ENCODE peak calls at places on chromosomes 4 and X, in seven cellular contexts. Y is stomach, A is ovary, T is heart left ventricle, N is upper lobe of left lung, I is A549, E is vagina. P is an unnamed sample.
A peak's percentile ranks its signal among the peaks of the same experiment; 100 is the strongest.

GRCh38 chr4:173748353-173748752 is 218.3 kb upstream of the HAND2 start:
- DNase-seq in T (no peak), A (no peak), I (no peak), E (no peak), N (no peak), Y (no peak), P (no peak)

GRCh38 chrX:85024044-85024443 is 20.4 kb downstream of the APOOL start:
- DNase-seq in I (no peak), T (no peak), N (no peak), E (no peak), A (no peak), Y (no peak), P (no peak)

GRCh38 chr4:103375278-103375677 is 177.1 kb upstream of the CENPE start:
- DNase-seq in E (no peak), Y (no peak), T (no peak), A (no peak), I (no peak), N (no peak), P (no peak)

GRCh38 chr4:145234086-145234694 is 53.8 kb upstream of the OTUD4 start:
- DNase-seq in E (no peak), T (no peak), N (peak; percentile 51), I (peak; percentile 22), A (no peak), Y (peak; percentile 59), P (no peak)

GRCh38 chrX:38214551-38214950 is 6.1 kb downstream of the SRPX start:
- DNase-seq in E (no peak), Y (no peak), I (no peak), T (no peak), N (no peak), A (no peak), P (no peak)

GRCh38 chr4:30605616-30606015 is 114.6 kb upstream of the PCDH7 start:
- DNase-seq in E (no peak), A (no peak), I (no peak), T (no peak), N (no peak), Y (no peak), P (no peak)

GRCh38 chr4:51901363-51901762 is 58.4 kb downstream of the DCUN1D4 start:
- DNase-seq in E (no peak), I (no peak), T (no peak), N (no peak), Y (no peak), A (no peak), P (no peak)

GRCh38 chr4:183349673-183350072 is 27.4 kb upstream of the CLDN24 start:
- DNase-seq in T (no peak), N (no peak), E (no peak), I (no peak), Y (no peak), A (no peak), P (no peak)

GRCh38 chr4:39043058-39043696 is 11.0 kb upstream of the TMEM156 start:
- DNase-seq in I (no peak), A (no peak), E (no peak), Y (no peak), T (no peak), N (no peak), P (no peak)

GRCh38 chr4:149605601-149606378 is 209.9 kb downstream of the IQCM start:
- DNase-seq in I (no peak), T (no peak), A (no peak), E (no peak), Y (no peak), N (no peak), P (no peak)

GRCh38 chrX:21770631-21771321 is 12.9 kb upstream of the SMPX start:
- DNase-seq in Y (no peak), E (no peak), T (no peak), N (no peak), A (no peak), I (no peak), P (no peak)

GRCh38 chr4:132619968-132620367 is 529.1 kb upstream of the PCDH10 start:
- DNase-seq in E (no peak), Y (no peak), T (no peak), N (no peak), A (no peak), I (no peak), P (no peak)

GRCh38 chr4:98873059-98873458 is 55.9 kb downstream of the EIF4E start:
- DNase-seq in Y (no peak), T (no peak), E (no peak), A (no peak), N (no peak), I (no peak), P (no peak)

GRCh38 chrX:131812847-131813825 is 210.0 kb upstream of the STK26 start:
- DNase-seq in E (no peak), A (peak; percentile 81), N (peak; percentile 75), Y (peak; percentile 76), T (peak; percentile 71), I (peak; percentile 6), P (peak; percentile 73)

GRCh38 chr4:99827857-99828256 is 11.2 kb downstream of the DAPP1 start:
- DNase-seq in T (no peak), A (no peak), E (no peak), I (no peak), Y (no peak), N (no peak), P (no peak)

GRCh38 chrX:16061296-16061695 is 62.1 kb upstream of the GRPR start:
- DNase-seq in E (no peak), A (no peak), I (no peak), Y (no peak), T (no peak), N (no peak), P (no peak)

GRCh38 chr4:111802191-111802590 is 343.1 kb upstream of the FAM241A start:
- DNase-seq in A (no peak), N (no peak), T (no peak), Y (no peak), E (no peak), I (no peak), P (no peak)

GRCh38 chr4:152535236-152535902 is 523 bp downstream of the FBXW7 start:
- DNase-seq in E (no peak), T (peak; percentile 41), N (no peak), I (no peak), A (no peak), Y (no peak), P (no peak)

GRCh38 chr4:140237616-140238352 is 83.8 kb upstream of the MAML3 start:
- DNase-seq in N (peak; percentile 74), I (no peak), E (no peak), T (peak; percentile 83), A (peak; percentile 71), Y (peak; percentile 70), P (peak; percentile 76)

GRCh38 chrX:82230013-82230412 is 1028.1 kb downstream of the SH3BGRL start:
- DNase-seq in Y (no peak), N (no peak), I (no peak), A (no peak), T (no peak), E (no peak), P (no peak)

GRCh38 chr4:85478576-85478975 is 3.6 kb downstream of the ARHGAP24 start:
- DNase-seq in N (no peak), A (no peak), T (no peak), I (no peak), E (no peak), Y (no peak), P (no peak)
- TF ChIP-seq CTCF in N (no peak), A (no peak), T (no peak), I (no peak), E (no peak), Y (no peak), P (no peak)

DNA sequence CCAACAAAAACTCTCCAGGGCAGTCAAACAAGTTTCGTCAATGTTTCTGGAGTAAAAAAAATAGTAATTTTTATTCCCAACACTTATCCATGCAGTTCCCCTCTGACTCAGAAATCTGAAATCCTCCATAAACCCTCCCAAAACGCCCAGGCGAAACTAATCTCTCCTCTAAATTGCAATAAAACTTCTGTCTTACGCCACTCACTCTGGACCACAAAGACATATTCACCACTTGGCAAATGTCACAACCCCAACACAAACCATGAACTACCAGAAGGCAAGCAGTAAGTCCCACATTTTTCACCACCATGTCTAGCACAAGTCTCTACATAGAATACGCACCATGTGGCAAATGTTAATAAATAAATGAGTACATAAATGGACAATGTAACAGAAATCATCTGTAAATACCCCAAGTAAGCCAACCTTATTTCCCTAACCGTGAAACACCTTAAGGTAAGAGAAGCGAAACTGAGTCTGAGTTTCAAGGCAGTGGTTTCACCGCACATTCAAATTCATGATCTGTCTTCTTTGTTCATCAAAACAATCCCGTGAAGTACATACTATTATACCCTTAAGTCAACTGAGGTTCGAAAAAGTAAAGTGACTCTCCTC is 1.6 kb downstream of the PAPSS1 start:
- DNase-seq in Y (no peak), A (no peak), T (no peak), I (no peak), N (no peak), E (no peak), P (no peak)
- H3K27ac ChIP-seq in Y (no peak overlapping the region), A (no peak overlapping the region), T (no peak overlapping the region), I (no peak overlapping the region), N (no peak overlapping the region), E (no peak overlapping the region), P (no peak overlapping the region)

GRCh38 chr4:76215120-76215519 is 1.5 kb upstream of the SCARB2 start:
- DNase-seq in N (no peak), E (no peak), Y (peak; percentile 65), A (no peak), I (no peak), T (no peak), P (no peak)

GRCh38 chr4:76216975-76217814 is 3.6 kb upstream of the SCARB2 start:
- DNase-seq in I (no peak), N (no peak), T (no peak), E (no peak), Y (no peak), A (no peak), P (no peak)

GRCh38 chr4:76216521-76216920 is 2.9 kb upstream of the SCARB2 start:
- DNase-seq in N (no peak), Y (no peak), I (no peak), T (no peak), A (no peak), E (no peak), P (no peak)

GRCh38 chr4:76224193-76224592 is 10.6 kb upstream of the SCARB2 start:
- DNase-seq in N (no peak), A (no peak), Y (no peak), E (no peak), I (no peak), T (no peak), P (no peak)

GRCh38 chr4:76219299-76220055 is 5.9 kb upstream of the SCARB2 start:
- DNase-seq in T (no peak), I (no peak), E (no peak), Y (no peak), N (no peak), A (no peak), P (no peak)
- TF ChIP-seq POLR2A in T (no peak), I (no peak), E (no peak), Y (no peak), N (no peak), A (no peak), P (no peak)

GRCh38 chrX:40057405-40057804 is 40.4 kb downstream of the BCOR start:
- DNase-seq in I (no peak), E (no peak), Y (no peak), N (no peak), A (no peak), T (no peak), P (no peak)
- TF ChIP-seq CTCF in I (no peak), E (no peak), Y (no peak), N (no peak), A (no peak), T (no peak), P (no peak)

P was measured in uterus.